ENCODE peak calls at places on chromosomes 4 and X, in four cellular contexts. Y, Q, Z and B are unnamed samples.

GRCh38 chr4:165966833-165967232 is 93.8 kb downstream of the TLL1 start:
- DNase-seq in Z (no peak), Y (no peak), Q (no peak), B (no peak)

GRCh38 chrX:134715930-134716619 is 57.8 kb upstream of the PLAC1 start:
- DNase-seq in Z (no peak), Q (no peak), Y (no peak), B (no peak)

GRCh38 chr4:174256277-174256713 is 27.2 kb downstream of the FBXO8 start:
- DNase-seq in Y (no peak), Q (no peak), Z (no peak), B (peak)

GRCh38 chr4:71236226-71236625 is 102.6 kb upstream of the SLC4A4 start:
- DNase-seq in Y (no peak), Q (no peak), Z (no peak), B (no peak)

GRCh38 chrX:150200820-150201287 is 162.3 kb upstream of the MAMLD1 start:
- DNase-seq in Q (peak), Y (no peak), Z (peak), B (peak)

GRCh38 chrX:123860983-123861382 is 1.1 kb downstream of the XIAP start:
- DNase-seq in Z (no peak), Y (no peak), Q (no peak), B (peak)

GRCh38 chrX:11159149-11159548 is 48.0 kb downstream of the HCCS start:
- DNase-seq in Y (no peak), Z (no peak), Q (no peak), B (no peak)

GRCh38 chr4:113837397-113837796 is 75.9 kb upstream of the CAMK2D start:
- DNase-seq in Z (no peak), Q (no peak), Y (no peak), B (peak)

GRCh38 chr4:78293348-78293747 is 236.2 kb downstream of the FRAS1 start:
- DNase-seq in Y (no peak), Z (no peak), Q (no peak), B (no peak)

GRCh38 chr4:162497564-162498167 is 333.9 kb upstream of the FSTL5 start:
- DNase-seq in Y (no peak), Q (no peak), Z (no peak), B (peak)

GRCh38 chrX:49037883-49038475 is 5.2 kb downstream of the TFE3 start:
- DNase-seq in Z (no peak), Y (no peak), Q (no peak), B (peak)

GRCh38 chr4:71882113-71882512 is 98.2 kb upstream of the GC start:
- DNase-seq in Y (no peak), Q (no peak), Z (no peak), B (no peak)

GRCh38 chr4:99645638-99646037 is 12.0 kb downstream of the C4orf54 start:
- DNase-seq in Y (no peak), Z (no peak), Q (no peak), B (no peak)

GRCh38 chrX:108304210-108304609 is 134.0 kb downstream of the COL4A6 start:
- DNase-seq in Q (no peak), Y (no peak), Z (no peak), B (peak)

GRCh38 chr4:114151-114550 is 10.2 kb upstream of the ZNF718 start:
- DNase-seq in Y (no peak), Z (no peak), Q (no peak), B (no peak)